ENCODE peak calls at places on chromosomes 1 and 21, in five cellular contexts. W is thyroid gland, M is heart left ventricle, T is GM10248, C is osteoblast. K is an unnamed sample.

GRCh38 chr1:232629250-232630046 is 485 bp downstream of the SIPA1L2 start:
- DNase-seq in T (no peak), C (no peak), W (peak), M (peak), K (peak)

GRCh38 chr1:192949783-192950182 is 109.4 kb downstream of the UCHL5 start:
- DNase-seq in C (no peak), T (no peak), M (no peak), W (no peak), K (no peak)

GRCh38 chr1:87592156-87592555 is 263.5 kb downstream of the LMO4 start:
- DNase-seq in C (no peak), T (peak), M (no peak), W (no peak), K (no peak)

GRCh38 chr21:38156200-38156599 is 100.6 kb upstream of the KCNJ15 start:
- DNase-seq in M (no peak), T (no peak), W (no peak), C (no peak), K (no peak)

GRCh38 chr1:161440312-161440894 is 64.9 kb upstream of the FCGR2A start:
- DNase-seq in M (peak), C (peak), W (peak), T (peak), K (peak)

GRCh38 chr1:184685116-184685515 is 69.5 kb downstream of the EDEM3 start:
- DNase-seq in M (no peak), C (no peak), W (no peak), T (peak), K (no peak)

GRCh38 chr1:2973661-2974593 is 47.3 kb upstream of the ACTRT2 start:
- DNase-seq in M (no peak), W (no peak), C (peak), T (no peak), K (no peak)

GRCh38 chr1:29469457-29469856 is 233.1 kb downstream of the PTPRU start:
- DNase-seq in M (no peak), T (no peak), W (no peak), C (peak), K (no peak)

GRCh38 chr21:38440746-38441145 is 57.5 kb downstream of the ERG start:
- DNase-seq in C (peak), M (no peak), T (no peak), W (no peak), K (no peak)

GRCh38 chr1:60427194-60427593 is 353.6 kb upstream of the C1orf87 start:
- DNase-seq in C (peak), M (no peak), W (no peak), T (no peak), K (no peak)

GRCh38 chr1:15654091-15654690 is 29.9 kb upstream of the PLEKHM2 start:
- DNase-seq in T (no peak), W (no peak), M (no peak), C (no peak), K (no peak)

GRCh38 chr1:203643213-203644045 is 16.8 kb downstream of the ATP2B4 start:
- DNase-seq in C (peak), W (peak), M (no peak), T (no peak), K (no peak)

K was measured in activated naive CD4-positive, alpha-beta T cell treated with anti-CD3 and anti-CD28 coated beads for 36 hours.